ENCODE peak calls at places on chromosomes 16 and 17, in six cellular contexts. P is BJ, A is HFF-Myc, W is transverse colon, J is AG04450, I is upper lobe of right lung. F is an unnamed sample.

GRCh38 chr17:73827627-73828241 is 183.5 kb upstream of the SDK2 start:
- DNase-seq in P (no peak), A (no peak), W (peak; percentile 20), J (no peak), I (no peak), F (peak; percentile 13)

GRCh38 chr16:75494696-75495601 is at the start of gene CHST6:
- DNase-seq in P (no peak), A (no peak), W (peak; percentile 31), J (no peak), I (no peak), F (peak; percentile 78)

GRCh38 chr16:61580579-61580978 is 455.7 kb downstream of the CDH8 start:
- DNase-seq in P (no peak), A (no peak), W (no peak), J (no peak), I (peak; percentile 61), F (peak; percentile 73)

GRCh38 chr17:31688704-31689103 is 170.3 kb downstream of the COPRS start:
- DNase-seq in P (no peak), A (no peak), W (no peak), J (no peak), I (no peak), F (no peak)

GRCh38 chr17:82097187-82097918 is 683 bp downstream of the FASN start:
- DNase-seq in P (no peak), A (no peak), W (peak; percentile 48), J (no peak), I (peak; percentile 87), F (peak; percentile 87)

GRCh38 chr16:51507286-51507685 is 356.2 kb upstream of the SALL1 start:
- DNase-seq in P (no peak), A (no peak), W (no peak), J (no peak), I (no peak), F (no peak)

GRCh38 chr16:29926675-29927522 is 873 bp upstream of the KCTD13 start:
- DNase-seq in P (no peak), A (no peak), W (peak; percentile 47), J (no peak), I (peak; percentile 9), F (no peak)

GRCh38 chr16:10871157-10871991 is 5.6 kb upstream of the CIITA start:
- DNase-seq in P (peak; percentile 42), A (no peak), W (peak; percentile 86), J (peak; percentile 45), I (peak; percentile 85), F (peak; percentile 88)

GRCh38 chr16:54027126-54027922 is 259.3 kb downstream of the IRX3 start:
- DNase-seq in P (peak; percentile 9), A (no peak), W (no peak), J (peak; percentile 26), I (no peak), F (no peak)

GRCh38 chr16:86398622-86399021 is 111.7 kb upstream of the FOXF1 start:
- DNase-seq in P (no peak), A (no peak), W (no peak), J (peak; percentile 61), I (no peak), F (no peak)

GRCh38 chr17:32341141-32341856 is 674 bp downstream of the C17orf75 start:
- DNase-seq in P (no peak), A (no peak), W (no peak), J (no peak), I (no peak), F (no peak)

GRCh38 chr17:17232303-17232621 is 4.7 kb downstream of the FLCN start:
- DNase-seq in P (no peak), A (no peak), W (no peak), J (no peak), I (no peak), F (peak; percentile 55)

GRCh38 chr17:76527430-76528111 is 9.9 kb downstream of the CYGB start:
- DNase-seq in P (no peak), A (no peak), W (peak; percentile 77), J (no peak), I (peak; percentile 78), F (peak; percentile 95)
- TF ChIP-seq CTCF in P (peak; percentile 21), A (peak; percentile 2), W (no peak), J (peak; percentile 13), I (peak; percentile 13), F (peak; percentile 49)

DNA sequence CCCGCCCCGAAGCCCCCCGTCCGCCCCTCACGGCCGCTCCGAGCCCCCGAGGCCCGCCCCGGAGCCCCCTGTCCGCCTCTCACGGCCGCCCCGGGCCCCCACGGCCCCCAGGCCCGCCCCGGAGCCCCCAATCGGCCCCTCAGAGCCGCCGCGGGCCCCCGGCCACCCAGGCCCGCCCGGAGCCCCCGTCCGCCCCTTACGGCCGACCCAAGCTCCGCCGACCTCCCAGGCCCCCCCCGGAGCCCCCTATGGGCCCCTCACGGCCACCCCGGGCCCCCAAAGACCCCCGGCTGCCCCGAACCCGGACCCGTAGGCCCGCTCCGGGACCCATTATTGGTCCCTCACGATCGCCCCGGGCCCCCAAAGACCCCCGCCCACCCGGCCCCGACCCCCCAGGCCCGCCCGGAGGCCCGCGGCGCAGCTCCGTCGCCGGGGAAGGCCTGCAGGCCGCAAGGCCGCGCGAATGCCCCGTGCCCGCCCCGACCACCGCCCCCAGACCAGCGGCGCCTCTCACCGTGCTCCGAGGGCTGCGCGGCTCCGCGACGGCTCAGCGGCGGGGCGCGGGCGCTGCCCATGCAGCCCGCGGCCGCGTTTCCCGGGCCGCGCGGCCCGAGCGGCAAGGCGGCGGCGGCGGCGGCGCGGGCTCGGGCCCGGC is 503 bp downstream of the ANKRD11 start:
- DNase-seq in P (no peak), A (no peak), W (no peak), J (no peak), I (peak; percentile 73), F (peak; percentile 90)
- H3K4me3 ChIP-seq in P (peak overlapping the region; percentile 84), A (peak overlapping the region; percentile 86), W (peak overlapping the region; percentile 99), J (peak overlapping the region; percentile 69), I (peak overlapping the region; percentile 90), F (peak overlapping the region; percentile 76)

GRCh38 chr16:67015317-67015731 is 13.6 kb upstream of the CBFB start:
- DNase-seq in P (no peak), A (no peak), W (peak; percentile 18), J (no peak), I (peak; percentile 57), F (peak; percentile 38)
- TF ChIP-seq CTCF in P (no peak), A (no peak), W (no peak), J (no peak), I (no peak), F (no peak)

DNA sequence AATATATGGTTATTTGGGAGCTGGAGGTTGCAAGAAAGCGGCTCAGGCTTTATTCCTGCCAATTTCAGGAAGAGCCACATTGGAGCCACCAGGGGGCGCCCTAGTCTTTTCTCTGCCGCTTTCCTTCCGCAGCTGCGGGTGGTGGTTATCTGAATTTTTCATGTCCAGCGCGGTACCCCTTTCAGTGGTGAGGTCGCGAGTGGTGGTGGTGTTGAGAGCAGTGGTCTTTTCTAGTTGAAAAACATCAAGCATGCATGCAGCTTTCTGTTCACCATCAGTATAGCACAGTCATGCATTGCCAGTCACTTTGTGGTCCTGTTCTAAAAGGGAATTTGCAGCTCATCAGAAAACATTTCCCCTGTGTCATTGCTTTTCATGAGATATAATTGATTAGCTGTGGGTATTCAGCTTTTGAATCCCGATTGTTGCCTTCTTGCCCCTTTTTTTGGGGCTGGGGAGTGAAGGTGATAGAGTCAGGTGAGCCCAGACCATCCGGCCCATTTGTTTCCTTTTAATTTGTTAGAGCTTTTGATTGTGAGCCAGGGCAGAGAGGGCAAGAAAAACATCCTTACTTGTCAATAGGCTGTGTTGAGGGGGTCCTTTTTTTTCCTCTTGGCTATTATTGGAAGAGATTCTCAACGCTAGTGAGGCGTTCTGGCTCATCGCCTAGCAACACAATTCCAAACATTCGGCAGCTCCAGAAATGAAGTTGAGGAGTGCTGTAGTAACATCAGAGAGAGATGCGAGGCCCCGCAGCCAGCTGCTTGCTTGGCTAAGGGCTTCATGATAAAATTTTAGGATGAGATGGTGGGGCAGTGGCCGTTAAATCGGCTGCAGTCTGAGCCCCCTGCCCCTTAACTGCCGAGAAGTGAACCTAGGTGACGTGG is 119.0 kb downstream of the SNX29 start:
- DNase-seq in P (no peak), A (no peak), W (peak; percentile 70), J (peak; percentile 30), I (peak; percentile 82), F (peak; percentile 88)
- H3K4me3 ChIP-seq in P (no peak overlapping the region), A (no peak overlapping the region), W (no peak overlapping the region), J (no peak overlapping the region), I (no peak overlapping the region), F (peak overlapping the region; percentile 39)

DNA sequence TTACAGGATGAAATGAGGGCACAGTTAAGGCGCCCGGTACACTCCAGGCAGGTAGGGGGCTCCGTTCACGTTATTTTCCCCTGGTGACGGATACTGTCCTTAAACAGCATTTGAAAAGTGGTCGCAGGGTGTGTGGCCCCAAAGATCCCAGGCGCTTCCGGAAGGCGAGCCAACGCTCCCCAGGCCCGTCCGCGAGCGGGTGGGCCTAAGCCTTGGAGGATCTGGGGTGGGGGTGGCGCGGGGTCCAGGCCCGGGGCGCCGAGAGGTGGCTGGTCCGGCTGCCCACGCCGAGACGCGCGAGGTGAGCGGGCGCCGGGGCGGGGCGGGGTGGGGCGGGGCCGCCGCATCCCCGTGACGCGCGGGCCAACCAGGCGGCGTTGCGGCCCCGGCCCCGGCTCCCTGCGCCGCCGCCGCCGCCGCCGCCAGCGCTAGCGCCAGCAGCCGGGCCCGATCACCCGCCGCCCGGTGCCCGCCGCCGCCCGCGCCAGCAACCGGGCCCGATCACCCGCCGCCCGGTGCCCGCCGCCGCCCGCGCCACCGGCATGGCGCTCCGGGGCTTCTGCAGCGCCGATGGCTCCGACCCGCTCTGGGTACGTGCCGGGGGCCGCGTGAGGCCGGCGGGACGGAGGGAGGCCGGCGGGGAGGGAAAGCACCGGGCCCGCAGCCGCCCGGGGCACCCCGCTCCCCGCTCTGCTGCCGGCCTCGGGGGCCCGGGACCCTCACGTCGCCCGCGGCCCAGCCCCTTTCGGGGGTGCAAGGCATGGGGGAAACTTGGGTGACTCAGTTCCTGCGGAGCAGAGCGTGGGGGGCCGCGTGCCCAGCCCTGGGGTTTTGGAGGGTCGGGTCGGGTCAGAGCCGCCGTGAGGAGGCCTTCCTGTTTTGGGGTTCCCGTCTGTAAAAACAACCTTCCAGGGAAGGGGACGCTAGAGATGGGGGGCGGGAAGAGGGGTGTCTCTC is at the start of gene ABCC1:
- DNase-seq in P (no peak), A (no peak), W (peak; percentile 57), J (no peak), I (peak; percentile 78), F (peak; percentile 90)
- TF ChIP-seq CTCF in P (peak; percentile 1), A (peak; percentile 7), W (no peak), J (no peak), I (no peak), F (no peak)

GRCh38 chr16:19115148-19116021 is 1.6 kb downstream of the ITPRIPL2 start:
- DNase-seq in P (no peak), A (no peak), W (no peak), J (no peak), I (no peak), F (no peak)

GRCh38 chr16:19110537-19111391 is 3.0 kb upstream of the ITPRIPL2 start:
- DNase-seq in P (no peak), A (no peak), W (no peak), J (no peak), I (no peak), F (no peak)

GRCh38 chr16:19114359-19115147 is 789 bp downstream of the ITPRIPL2 start:
- DNase-seq in P (no peak), A (no peak), W (peak; percentile 69), J (no peak), I (peak; percentile 85), F (peak; percentile 83)

GRCh38 chr16:19116711-19117449 is 3.1 kb downstream of the ITPRIPL2 start:
- DNase-seq in P (no peak), A (no peak), W (no peak), J (no peak), I (no peak), F (no peak)

GRCh38 chr16:19113577-19114358 is at the start of gene ITPRIPL2:
- DNase-seq in P (peak; percentile 61), A (peak; percentile 65), W (peak; percentile 84), J (no peak), I (peak; percentile 96), F (peak; percentile 89)
- H3K4me3 ChIP-seq in P (peak within 1 kb of the TSS; percentile 75), A (peak within 1 kb of the TSS; percentile 66), W (peak within 1 kb of the TSS; percentile 77), J (peak within 1 kb of the TSS; percentile 73), I (peak within 1 kb of the TSS; percentile 85), F (peak within 1 kb of the TSS; percentile 60)

F was measured in spleen.